ENCODE peak calls at places on chromosomes 4 and X, in seven cellular contexts. U is psoas muscle, I is sigmoid colon, N is Peyer's patch, Y is GM12878, S is IMR-90, F is RWPE2. K is an unnamed sample.

GRCh38 chrX:40543661-40544328 is 37.0 kb upstream of the ATP6AP2 start:
- DNase-seq in N (no peak), I (no peak), Y (peak; percentile 33), S (peak; percentile 71), F (no peak), U (no peak), K (no peak)

GRCh38 chrX:5870238-5870637 is 358.4 kb downstream of the NLGN4X start:
- DNase-seq in Y (no peak), I (no peak), N (no peak), F (no peak), S (no peak), U (no peak), K (no peak)

GRCh38 chr4:141041021-141041476 is 92.2 kb downstream of the RNF150 start:
- DNase-seq in Y (no peak), U (no peak), F (no peak), S (peak; percentile 54), I (no peak), N (no peak), K (no peak)

GRCh38 chr4:754221-755120 is 48.8 kb downstream of the PCGF3 start:
- DNase-seq in N (no peak), U (peak; percentile 42), I (no peak), F (no peak), Y (no peak), S (no peak), K (no peak)

GRCh38 chr4:40283968-40284367 is 51.2 kb upstream of the CHRNA9 start:
- DNase-seq in U (no peak), Y (no peak), S (no peak), F (no peak), I (peak; percentile 15), N (peak; percentile 64), K (no peak)

GRCh38 chrX:153063315-153063714 is 7.0 kb downstream of the PNMA3 start:
- DNase-seq in S (peak; percentile 4), N (no peak), Y (no peak), F (no peak), I (no peak), U (no peak), K (no peak)

GRCh38 chr4:131584587-131584986 is 1564.5 kb upstream of the PCDH10 start:
- DNase-seq in Y (no peak), S (no peak), N (no peak), F (peak; percentile 81), I (no peak), U (no peak), K (no peak)

GRCh38 chr4:110198472-110199419 is at the start of gene ELOVL6:
- DNase-seq in N (peak; percentile 48), F (peak; percentile 59), U (peak; percentile 82), S (peak; percentile 72), Y (peak; percentile 55), I (peak; percentile 79), K (peak; percentile 77)

GRCh38 chr4:127120706-127121105 is 512.1 kb upstream of the INTU start:
- DNase-seq in S (no peak), N (no peak), U (no peak), Y (no peak), I (no peak), F (no peak), K (no peak)

GRCh38 chrX:150508461-150509367 is 59.7 kb upstream of the MTM1 start:
- DNase-seq in U (peak; percentile 63), F (no peak), S (peak; percentile 10), Y (no peak), I (peak; percentile 87), N (no peak), K (peak; percentile 69)

GRCh38 chr4:128768373-128768996 is 41.0 kb upstream of the JADE1 start:
- DNase-seq in S (peak; percentile 51), F (no peak), Y (no peak), U (no peak), N (no peak), I (no peak), K (no peak)

DNA sequence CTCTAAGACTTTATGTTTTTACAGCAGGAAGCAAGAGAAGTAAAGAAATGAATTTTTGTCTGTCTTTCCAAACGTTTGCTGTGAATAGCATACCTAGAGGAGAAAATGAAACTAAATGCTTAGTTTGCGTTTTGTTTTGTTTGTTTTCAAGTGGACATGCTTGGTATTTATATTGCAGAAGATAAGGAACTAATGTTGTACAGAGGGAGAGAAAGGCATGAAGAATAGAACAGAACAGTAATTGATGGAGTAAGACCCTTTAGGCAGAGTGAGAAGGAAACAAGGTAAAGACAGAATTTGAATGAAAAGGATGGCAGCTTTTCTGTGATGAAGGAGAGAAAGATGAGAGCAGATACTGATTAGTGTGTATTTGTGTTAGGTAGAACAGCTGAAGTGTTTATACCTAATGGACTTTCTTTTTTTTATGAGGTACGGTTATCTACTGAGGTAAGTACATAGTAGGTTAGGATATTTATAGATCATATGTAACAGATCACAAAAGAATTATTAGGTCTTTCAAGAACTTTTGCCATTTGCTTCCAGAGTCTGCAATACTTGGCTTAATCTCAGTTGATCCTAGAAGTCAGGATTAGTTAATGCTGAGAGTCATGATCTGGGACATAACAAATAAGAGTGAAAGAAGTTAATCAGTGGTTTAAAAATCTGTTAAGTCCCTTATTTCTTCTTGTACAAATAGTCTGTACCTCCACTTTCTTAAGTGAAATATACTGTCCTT is 36.9 kb downstream of the FABP2 start:
- DNase-seq in I (no peak), U (no peak), Y (no peak), F (no peak), S (peak; percentile 34), N (no peak), K (no peak)
- H3K27ac ChIP-seq in I (peak overlapping the region; percentile 29), U (peak overlapping the region; percentile 77), Y (no peak overlapping the region), F (peak overlapping the region; percentile 10), S (peak overlapping the region; percentile 37), N (peak overlapping the region; percentile 13), K (peak overlapping the region; percentile 17)

DNA sequence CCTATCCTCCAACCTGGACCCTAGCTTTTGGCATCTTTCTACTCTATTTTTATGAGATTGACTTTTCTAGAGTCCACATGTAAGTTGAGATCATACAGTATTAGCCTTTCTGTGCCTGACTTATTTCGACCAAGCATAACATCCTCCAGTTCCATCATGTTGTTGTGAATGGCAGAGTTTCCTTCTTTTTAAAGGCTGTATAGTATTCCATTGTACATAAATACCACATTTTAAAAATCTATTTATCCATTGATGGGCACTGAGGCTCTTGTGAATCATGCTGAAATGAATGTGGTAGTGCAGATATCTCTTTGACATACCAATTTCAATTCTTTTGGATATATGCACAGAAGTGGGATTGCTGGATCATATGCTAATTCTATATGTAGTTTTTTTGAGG is 40.3 kb upstream of the STIM2 start:
- DNase-seq in U (no peak), F (no peak), S (no peak), I (no peak), Y (no peak), N (no peak), K (no peak)
- H3K27me3 ChIP-seq in U (no peaks in the 10 kb centered on the region), F (no peaks in the 10 kb centered on the region), S (no peaks in the 10 kb centered on the region), I (no peaks in the 10 kb centered on the region), Y (no peaks in the 10 kb centered on the region), N (no peaks in the 10 kb centered on the region), K (no peaks in the 10 kb centered on the region)

DNA sequence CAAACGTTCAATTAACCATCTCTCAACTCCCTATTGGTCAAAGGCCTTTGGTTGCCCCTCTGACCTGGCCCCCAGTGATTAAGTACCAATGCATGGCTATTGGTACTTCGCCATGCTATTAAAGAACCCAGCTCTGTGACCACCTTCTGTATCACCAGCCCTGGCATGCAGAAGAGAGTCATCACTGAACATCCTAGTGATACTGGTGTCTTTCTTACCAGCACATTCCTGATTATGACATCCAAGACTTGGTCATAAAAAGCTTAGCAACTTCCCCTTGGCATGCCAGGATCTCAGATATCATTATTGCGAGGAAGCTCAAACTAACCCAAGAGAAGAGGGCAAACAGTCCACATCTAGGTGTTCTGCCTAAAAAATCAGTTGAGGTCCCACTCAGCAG is 122.3 kb upstream of the OTUD4 start:
- DNase-seq in Y (no peak), N (no peak), U (no peak), I (no peak), F (no peak), S (no peak), K (no peak)
- H3K4me1 ChIP-seq in Y (peaks cover 13% of the 10 kb centered on the region), N (no peaks in the 10 kb centered on the region), U (peaks cover 5% of the 10 kb centered on the region), I (no peaks in the 10 kb centered on the region), F (peaks cover 26% of the 10 kb centered on the region), S (no peaks in the 10 kb centered on the region), K (no peaks in the 10 kb centered on the region)

GRCh38 chr4:76802546-76803021 is 95.4 kb downstream of the SOWAHB start:
- DNase-seq in S (peak; percentile 26), Y (no peak), N (no peak), I (no peak), U (no peak), F (no peak), K (no peak)
- H3K27ac ChIP-seq in S (no peak overlapping the region), Y (no peak overlapping the region), N (peak overlapping the region; percentile 54), I (no peak overlapping the region), U (no peak overlapping the region), F (no peak overlapping the region), K (peak overlapping the region; percentile 72)

DNA sequence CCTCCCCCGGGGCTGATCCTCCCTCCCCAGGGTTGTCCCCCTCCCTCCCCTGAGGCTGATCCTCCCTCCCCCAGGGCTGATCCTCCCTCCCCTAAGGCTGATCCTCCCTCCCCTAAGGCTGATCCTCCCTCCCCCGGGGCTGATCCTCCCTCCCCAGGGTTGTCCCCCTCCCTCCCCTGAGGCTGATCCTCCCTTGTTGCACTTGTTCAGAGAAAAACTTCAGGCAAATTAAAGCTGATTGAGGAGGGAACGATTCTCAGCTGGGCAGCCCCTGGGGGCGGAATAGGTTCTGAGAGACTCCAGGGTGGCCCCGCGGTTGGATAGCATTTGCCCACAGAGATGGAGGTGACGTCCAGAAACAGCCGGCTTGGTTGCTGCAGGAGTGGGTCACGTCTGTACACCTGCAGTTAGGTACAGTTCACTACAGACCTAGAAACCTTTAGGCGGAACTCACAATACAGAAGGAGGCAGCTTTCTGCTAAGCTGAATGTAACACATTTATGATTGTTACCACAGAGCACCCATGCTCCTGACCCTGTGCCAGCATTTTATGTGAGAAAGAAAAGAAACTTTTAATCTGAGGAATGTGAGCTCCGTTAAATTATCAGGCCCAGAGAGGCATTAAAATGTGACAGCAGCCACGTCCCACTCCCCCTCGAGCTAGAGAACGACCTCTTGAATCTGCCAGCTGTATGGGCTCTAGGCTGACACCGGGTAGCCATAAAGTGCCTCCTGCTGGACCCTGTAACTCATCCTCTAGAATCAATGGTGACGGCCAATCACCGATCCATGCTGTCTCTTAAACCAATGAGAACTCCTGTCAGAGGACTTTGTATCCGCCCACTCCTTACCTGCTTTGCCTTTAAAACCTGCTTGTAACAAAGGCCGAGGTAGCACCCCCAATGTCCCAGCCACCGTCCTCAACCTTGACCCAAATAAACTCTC is 110.4 kb upstream of the ADRA2C start:
- DNase-seq in I (no peak), F (no peak), Y (no peak), U (no peak), N (no peak), S (no peak), K (no peak)
- H3K27me3 ChIP-seq in I (no peaks in the 10 kb centered on the region), F (peaks cover 66% of the 10 kb centered on the region), Y (no peaks in the 10 kb centered on the region), U (peaks cover 93% of the 10 kb centered on the region), N (no peaks in the 10 kb centered on the region), S (peaks cover 51% of the 10 kb centered on the region), K (peaks cover 55% of the 10 kb centered on the region)

DNA sequence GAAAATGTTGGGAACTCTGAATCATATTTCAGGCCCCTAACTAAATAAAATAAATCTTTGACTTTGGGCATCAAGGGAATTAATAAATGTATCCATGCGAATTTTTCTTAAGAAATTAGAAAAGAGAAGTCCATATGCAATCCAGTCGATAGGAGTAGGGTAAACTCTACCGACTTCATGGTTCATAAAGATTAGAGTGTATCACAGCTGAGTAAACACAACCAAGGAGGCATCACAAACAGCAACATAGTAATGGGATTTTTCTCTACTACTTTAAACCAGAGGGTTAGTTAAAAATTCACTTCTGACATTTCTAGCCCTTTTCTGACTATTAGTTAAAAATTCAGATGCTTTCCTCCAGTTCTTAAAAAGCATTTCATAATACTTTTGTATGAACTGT is 19.9 kb downstream of the SEPTIN11 start:
- DNase-seq in I (no peak), S (no peak), U (no peak), F (no peak), Y (no peak), N (no peak), K (no peak)
- H3K4me1 ChIP-seq in I (no peaks in the 10 kb centered on the region), S (peaks cover 11% of the 10 kb centered on the region), U (peaks cover 8% of the 10 kb centered on the region), F (no peaks in the 10 kb centered on the region), Y (no peaks in the 10 kb centered on the region), N (no peaks in the 10 kb centered on the region), K (peaks cover 5% of the 10 kb centered on the region)

GRCh38 chr4:15149842-15150592 is 147.7 kb downstream of the CPEB2 start:
- DNase-seq in I (peak; percentile 90), N (no peak), Y (peak; percentile 19), U (peak; percentile 84), S (peak; percentile 76), F (no peak), K (peak; percentile 82)
- H3K27ac ChIP-seq in I (peak overlapping the region; percentile 51), N (no peak overlapping the region), Y (peak overlapping the region; percentile 24), U (peak overlapping the region; percentile 36), S (peak overlapping the region; percentile 88), F (no peak overlapping the region), K (no peak overlapping the region)

K was measured in upper lobe of right lung.